ENCODE peak calls at places on chromosomes 13 and 19, in six cellular contexts. F is CD8-positive, alpha-beta memory T cell; M is IMR-90; R is adrenal gland; H is aorta; A is effector memory CD4-positive, alpha-beta T cell. U is an unnamed sample.

GRCh38 chr13:37070956-37071355 is 11.5 kb upstream of the SUPT20H start:
- DNase-seq in F (no peak), M (peak; percentile 26), R (no peak), H (no peak), A (no peak), U (no peak)

GRCh38 chr13:29624997-29625396 is 29.5 kb upstream of the SLC7A1 start:
- DNase-seq in F (no peak), M (no peak), R (no peak), H (no peak), A (no peak), U (no peak)

GRCh38 chr13:47790755-47791154 is 210.3 kb downstream of the SUCLA2 start:
- DNase-seq in F (no peak), M (no peak), R (no peak), H (no peak), A (no peak), U (no peak)

GRCh38 chr19:19342086-19343015 is 21.7 kb downstream of the MAU2 start:
- DNase-seq in F (no peak), M (peak; percentile 46), R (peak; percentile 87), H (peak; percentile 85), A (no peak), U (peak; percentile 45)

GRCh38 chr13:113545931-113546516 is 38.5 kb upstream of the TFDP1 start:
- DNase-seq in F (no peak), M (no peak), R (no peak), H (peak; percentile 76), A (no peak), U (no peak)

GRCh38 chr13:40094056-40094455 is 438.6 kb downstream of the COG6 start:
- DNase-seq in F (no peak), M (no peak), R (no peak), H (no peak), A (no peak), U (no peak)

GRCh38 chr13:41767801-41768200 is 193.1 kb downstream of the VWA8 start:
- DNase-seq in F (no peak), M (peak; percentile 15), R (no peak), H (no peak), A (no peak), U (no peak)

GRCh38 chr19:33547676-33548075 is 26.1 kb upstream of the PEPD start:
- DNase-seq in F (no peak), M (no peak), R (no peak), H (peak; percentile 52), A (no peak), U (no peak)

GRCh38 chr13:23707674-23708073 is 137.5 kb downstream of the TNFRSF19 start:
- DNase-seq in F (no peak), M (peak; percentile 49), R (no peak), H (no peak), A (no peak), U (peak; percentile 42)

GRCh38 chr19:3671680-3672574 is 28.3 kb downstream of the PIP5K1C start:
- DNase-seq in F (no peak), M (peak; percentile 20), R (no peak), H (no peak), A (no peak), U (no peak)

GRCh38 chr13:113219311-113219940 is 10.0 kb downstream of the CUL4A start:
- DNase-seq in F (no peak), M (peak; percentile 14), R (peak; percentile 60), H (no peak), A (no peak), U (no peak)

GRCh38 chr13:112727581-112727980 is 37.7 kb downstream of the ATP11A start:
- DNase-seq in F (no peak), M (no peak), R (no peak), H (no peak), A (no peak), U (no peak)

GRCh38 chr13:51125495-51126226 is 14.6 kb upstream of the C13orf42 start:
- DNase-seq in F (no peak), M (peak; percentile 54), R (peak; percentile 71), H (no peak), A (peak; percentile 29), U (peak; percentile 54)

GRCh38 chr13:41458187-41458938 is 1.0 kb downstream of the RGCC start:
- DNase-seq in F (peak; percentile 32), M (peak; percentile 46), R (peak; percentile 27), H (peak; percentile 84), A (no peak), U (no peak)

GRCh38 chr19:4390862-4391693 is 9.3 kb downstream of the SH3GL1 start:
- DNase-seq in F (no peak), M (no peak), R (peak; percentile 55), H (no peak), A (no peak), U (no peak)

GRCh38 chr13:43077446-43077845 is 54.1 kb downstream of the DNAJC15 start:
- DNase-seq in F (no peak), M (no peak), R (no peak), H (no peak), A (no peak), U (no peak)

GRCh38 chr13:77029436-77029835 is 2.5 kb upstream of the FBXL3 start:
- DNase-seq in F (no peak), M (no peak), R (no peak), H (no peak), A (no peak), U (no peak)

GRCh38 chr19:40745402-40745780 is 4.9 kb downstream of the ACTMAP start:
- DNase-seq in F (no peak), M (peak; percentile 63), R (peak; percentile 74), H (no peak), A (no peak), U (peak; percentile 39)

GRCh38 chr13:30572859-30573275 is 44.9 kb upstream of the USPL1 start:
- DNase-seq in F (no peak), M (peak; percentile 57), R (peak; percentile 25), H (no peak), A (no peak), U (peak; percentile 42)

GRCh38 chr19:39223703-39224279 is 19.7 kb upstream of the SYCN start:
- DNase-seq in F (no peak), M (peak; percentile 19), R (no peak), H (no peak), A (no peak), U (peak; percentile 25)

DNA sequence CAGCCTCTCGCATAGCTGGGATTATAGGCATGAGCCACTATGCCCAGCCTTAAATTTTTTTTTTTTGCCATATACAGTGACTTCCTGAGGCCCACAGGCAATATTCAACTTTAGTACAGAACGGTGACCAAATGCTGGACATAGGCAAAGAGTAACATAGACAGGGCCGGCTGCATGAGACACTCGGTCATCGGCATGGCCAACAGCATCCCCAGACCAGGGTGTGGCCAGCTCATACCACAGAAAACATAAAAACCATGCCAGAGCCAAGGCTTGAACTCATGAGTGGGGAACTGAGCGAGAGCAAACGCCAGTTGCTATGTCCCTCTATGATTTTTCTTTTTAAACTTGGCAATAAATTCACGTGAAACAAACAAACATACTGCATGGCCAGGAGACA is 17.0 kb downstream of the KANK2 start:
- DNase-seq in F (no peak), M (no peak), R (no peak), H (no peak), A (no peak), U (no peak)
- H3K27ac ChIP-seq in F (no peak overlapping the region), M (no peak overlapping the region), R (no peak overlapping the region), H (no peak overlapping the region), A (no peak overlapping the region), U (no peak overlapping the region)

DNA sequence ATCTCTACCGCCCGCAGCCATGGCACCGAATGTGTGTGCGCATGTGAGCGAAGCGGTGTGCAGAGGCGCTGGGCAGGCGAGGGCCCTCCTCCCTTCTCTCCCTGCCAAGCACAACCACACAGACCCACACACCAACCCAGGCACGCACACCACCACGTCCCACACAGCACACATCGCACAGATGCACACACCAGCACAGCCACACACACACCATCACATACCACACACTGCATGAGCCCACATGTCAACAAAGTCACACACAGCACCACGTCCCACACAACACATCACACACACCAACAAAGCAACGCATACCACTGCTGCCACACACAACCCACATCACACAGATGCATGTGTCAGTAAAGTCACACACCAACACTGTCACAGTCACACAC is 12.2 kb downstream of the ERFL start:
- DNase-seq in F (no peak), M (no peak), R (no peak), H (no peak), A (no peak), U (no peak)
- H3K27me3 ChIP-seq in F (peaks cover 36% of the 10 kb centered on the region), M (peaks cover 84% of the 10 kb centered on the region), R (peaks cover 32% of the 10 kb centered on the region), H (peaks cover 3% of the 10 kb centered on the region), A (peaks cover 20% of the 10 kb centered on the region), U (peaks cover 65% of the 10 kb centered on the region)

DNA sequence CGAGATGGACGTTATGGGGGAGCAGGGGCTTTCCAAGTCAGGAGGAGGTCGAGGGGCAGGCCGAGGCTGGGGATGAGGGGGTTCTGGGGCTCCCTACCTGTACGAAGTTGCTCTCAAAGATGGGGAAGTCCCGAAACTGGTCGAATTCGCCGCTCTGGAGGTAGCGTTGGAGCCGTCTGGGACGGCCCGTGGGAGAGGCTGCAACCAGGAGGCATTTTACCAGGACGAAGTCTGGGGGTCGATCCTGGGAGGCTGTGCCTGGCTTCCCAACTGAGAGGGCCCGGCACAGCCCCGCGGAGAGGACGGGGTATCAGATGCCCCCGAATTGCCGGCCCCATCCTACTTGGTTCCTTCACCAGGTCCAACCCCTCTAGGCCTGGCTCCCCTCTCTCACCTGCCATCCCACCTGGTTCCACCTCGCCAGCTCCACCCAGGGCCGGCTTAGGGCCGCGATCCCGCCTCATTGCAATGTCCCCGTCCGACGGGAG is 527 bp upstream of the EMC10 start:
- DNase-seq in F (no peak), M (no peak), R (no peak), H (peak; percentile 71), A (no peak), U (no peak)
- H3K27ac ChIP-seq in F (no peak overlapping the region), M (no peak overlapping the region), R (peak overlapping the region; percentile 81), H (no peak overlapping the region), A (no peak overlapping the region), U (no peak overlapping the region)

GRCh38 chr13:25042141-25042540 is 53.8 kb upstream of the PABPC3 start:
- DNase-seq in F (no peak), M (no peak), R (no peak), H (no peak), A (no peak), U (no peak)
- H3K27me3 ChIP-seq in F (no peaks in the 10 kb centered on the region), M (peaks cover 28% of the 10 kb centered on the region), R (peaks cover 32% of the 10 kb centered on the region), H (peaks cover 2% of the 10 kb centered on the region), A (peaks cover 6% of the 10 kb centered on the region), U (peaks cover 12% of the 10 kb centered on the region)

GRCh38 chr13:38519229-38519910 is 167.5 kb upstream of the FREM2 start:
- DNase-seq in F (no peak), M (no peak), R (no peak), H (no peak), A (no peak), U (no peak)
- H3K27ac ChIP-seq in F (no peak overlapping the region), M (no peak overlapping the region), R (no peak overlapping the region), H (no peak overlapping the region), A (no peak overlapping the region), U (no peak overlapping the region)

GRCh38 chr19:41804327-41804726 is 7.9 kb downstream of the CEACAM3 start:
- DNase-seq in F (no peak), M (no peak), R (no peak), H (no peak), A (no peak), U (no peak)

GRCh38 chr19:41802770-41803169 is 6.4 kb downstream of the CEACAM3 start:
- DNase-seq in F (no peak), M (no peak), R (no peak), H (no peak), A (no peak), U (no peak)

GRCh38 chr19:41799444-41800000 is 3.1 kb downstream of the CEACAM3 start:
- DNase-seq in F (no peak), M (no peak), R (no peak), H (no peak), A (no peak), U (no peak)

GRCh38 chr19:41801682-41802317 is 5.4 kb downstream of the CEACAM3 start:
- DNase-seq in F (no peak), M (no peak), R (peak; percentile 25), H (no peak), A (no peak), U (no peak)

GRCh38 chr19:41801031-41801430 is 4.6 kb downstream of the CEACAM3 start:
- DNase-seq in F (no peak), M (no peak), R (no peak), H (no peak), A (no peak), U (no peak)
- H3K27me3 ChIP-seq in F (no peaks in the 10 kb centered on the region), M (no peaks in the 10 kb centered on the region), R (no peaks in the 10 kb centered on the region), H (no peaks in the 10 kb centered on the region), A (no peaks in the 10 kb centered on the region), U (no peaks in the 10 kb centered on the region)

U was measured in brain microvascular endothelial cell.